ENCODE peak calls at places on chromosomes 4 and X, in four cellular contexts. R is lung, U is A673, F is fibroblast of lung. A is an unnamed sample.

GRCh38 chrX:72269671-72270251 is 7.3 kb downstream of the RPS4X start:
- DNase-seq in R (no peak), F (peak), U (peak), A (peak)

GRCh38 chr4:73676136-73676535 is 55.9 kb upstream of the RASSF6 start:
- DNase-seq in U (no peak), R (no peak), F (no peak), A (no peak)

GRCh38 chr4:2448589-2448988 is 20.3 kb upstream of the RNF4 start:
- DNase-seq in U (no peak), F (no peak), R (no peak), A (no peak)

GRCh38 chr4:15778191-15778741 is at the start of gene CD38:
- DNase-seq in R (peak), F (no peak), U (peak), A (no peak)

GRCh38 chr4:154743683-154744340 is at the start of gene LRAT:
- DNase-seq in U (peak), F (no peak), R (peak), A (peak)

GRCh38 chr4:140533951-140534480 is 10.0 kb downstream of the ELMOD2 start:
- DNase-seq in U (no peak), R (no peak), F (peak), A (peak)

GRCh38 chr4:78613522-78614311 is 62.1 kb downstream of the ANXA3 start:
- DNase-seq in R (no peak), U (no peak), F (no peak), A (no peak)

GRCh38 chrX:30308263-30309138 is 689 bp downstream of the NR0B1 start:
- DNase-seq in F (no peak), U (peak), R (no peak), A (peak)

GRCh38 chr4:109171098-109171497 is 131.4 kb downstream of the COL25A1 start:
- DNase-seq in R (no peak), F (no peak), U (no peak), A (peak)

GRCh38 chr4:42359686-42360085 is 37.6 kb upstream of the SHISA3 start:
- DNase-seq in F (no peak), R (no peak), U (no peak), A (peak)
- H3K4me3 ChIP-seq in F (peak), R (no peak), U (peak), A (peak)

GRCh38 chr4:86855572-86855971 is 6.4 kb upstream of the SLC10A6 start:
- DNase-seq in F (peak), U (no peak), R (no peak), A (peak)
- TF ChIP-seq CTCF in F (no peak), U (no peak), R (no peak), A (no peak)

GRCh38 chrX:55057691-55058249 is 17.1 kb upstream of the PAGE2B start:
- DNase-seq in F (peak), U (peak), R (no peak), A (peak)

DNA sequence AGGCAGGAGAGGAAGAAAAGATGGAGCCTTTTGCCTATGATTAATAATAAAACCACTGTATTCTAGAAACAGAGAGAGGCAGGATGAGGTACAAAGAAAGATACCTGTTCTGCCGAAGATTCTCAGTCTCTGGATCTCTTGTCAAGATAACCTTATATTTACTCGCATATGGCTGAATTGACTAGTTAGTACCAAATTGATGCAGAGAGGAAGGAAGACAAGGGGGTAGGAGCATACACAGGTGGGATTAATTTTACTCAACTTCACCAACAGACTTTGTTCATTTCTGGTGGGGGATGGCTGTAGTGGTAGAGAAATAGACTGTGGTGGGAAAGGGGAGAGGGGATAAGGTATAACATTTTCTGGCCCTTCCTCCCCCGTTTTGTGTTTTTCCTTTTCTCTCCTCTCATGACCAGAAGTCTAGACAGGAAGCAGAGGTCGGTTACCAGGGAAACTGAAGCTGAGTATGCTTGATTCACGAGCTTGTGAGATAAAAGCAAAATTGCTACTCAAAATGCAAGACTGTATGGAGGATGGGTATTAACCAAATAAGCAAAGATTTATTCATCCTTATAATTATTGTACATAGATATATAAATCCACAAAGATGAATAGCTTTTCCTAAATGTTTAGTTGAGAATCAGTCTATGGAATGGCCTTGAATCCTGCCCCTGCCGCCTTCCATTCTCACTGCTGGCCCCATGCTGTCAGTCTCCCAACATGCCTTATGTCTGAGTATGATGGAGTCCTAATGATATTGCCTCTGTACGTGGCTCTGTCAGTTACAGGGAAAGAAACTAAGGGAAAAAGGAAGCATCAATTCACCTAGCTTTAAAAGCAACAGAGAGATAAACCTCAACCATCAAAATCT is 17.8 kb upstream of the PAGE2B start:
- DNase-seq in U (no peak), F (peak), R (no peak), A (peak)
- H3K4me3 ChIP-seq in U (no peak), F (no peak), R (no peak), A (no peak)

GRCh38 chr4:36399762-36400353 is 118.4 kb downstream of the DTHD1 start:
- DNase-seq in U (peak), F (peak), R (no peak), A (peak)
- TF ChIP-seq CTCF in U (peak), F (peak), R (peak), A (peak)

DNA sequence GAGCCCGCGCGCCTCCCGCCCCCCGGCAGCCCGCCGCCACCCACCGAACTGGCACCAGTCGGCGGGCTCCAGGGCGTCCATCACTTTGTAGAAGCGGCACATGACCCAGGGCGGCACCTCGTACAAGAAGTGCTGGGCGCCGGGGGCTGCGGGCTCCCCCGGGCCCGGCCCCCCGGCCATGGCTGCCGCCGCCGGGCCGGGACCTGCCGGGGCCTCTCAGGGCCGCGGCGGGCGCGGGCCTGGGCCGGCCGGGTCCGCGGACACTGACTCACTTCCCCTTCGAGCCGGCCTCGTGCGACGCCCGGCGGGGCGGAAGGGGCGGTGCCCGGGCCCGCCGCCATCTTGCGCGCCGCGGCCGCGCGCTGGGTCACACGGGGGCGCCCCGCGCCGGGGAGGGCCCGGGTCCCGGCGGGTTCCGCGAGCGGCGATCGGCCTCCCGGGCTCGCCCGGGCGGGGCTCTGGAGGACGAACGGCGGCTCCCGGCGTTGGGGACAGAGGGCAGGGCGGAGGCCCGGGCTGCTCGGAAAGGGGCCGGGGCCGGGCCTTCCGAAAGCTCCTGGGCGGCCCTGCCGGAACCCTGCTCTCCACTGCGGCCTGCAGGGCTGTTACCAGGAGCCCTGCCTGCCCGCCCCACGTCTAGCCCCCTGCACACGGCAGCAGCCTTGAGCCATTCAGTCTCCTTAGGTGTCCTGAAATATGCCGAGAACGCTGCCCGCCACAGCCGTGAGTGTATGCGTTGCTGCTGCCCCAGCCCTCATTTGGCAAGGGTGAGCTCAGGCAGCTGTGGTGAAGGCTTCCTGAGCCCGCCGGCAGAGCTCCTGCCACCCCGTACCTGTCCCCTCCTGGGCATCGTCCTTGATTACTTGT is at the start of gene IRAK1:
- DNase-seq in R (peak), F (peak), U (peak), A (peak)
- H3K4me3 ChIP-seq in R (peak), F (peak), U (peak), A (peak)

GRCh38 chr4:72496119-72496518 is 72.9 kb downstream of the ADAMTS3 start:
- DNase-seq in F (peak), U (no peak), R (no peak), A (peak)
- TF ChIP-seq CTCF in F (no peak), U (no peak), R (no peak), A (peak)

DNA sequence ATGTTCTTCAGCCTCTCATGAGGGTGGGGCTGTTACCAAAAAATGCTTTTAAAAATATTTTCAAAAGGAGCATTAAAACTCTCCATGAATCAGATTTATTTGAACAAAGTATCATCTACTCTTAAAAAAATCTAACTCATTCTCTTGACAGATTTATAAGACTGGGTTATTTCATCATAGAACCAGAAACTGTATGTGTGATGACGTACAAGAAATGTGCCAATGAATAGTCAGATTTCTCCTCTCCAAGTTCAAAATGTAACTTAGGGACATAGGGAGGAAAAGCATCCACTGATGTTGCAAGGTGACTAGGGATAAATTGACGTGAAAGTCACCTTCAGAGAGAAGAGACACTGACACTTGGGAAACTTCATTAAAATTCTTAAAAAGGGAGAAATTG is 89.1 kb upstream of the CLNK start:
- DNase-seq in F (no peak), R (no peak), U (no peak), A (no peak)
- H3K4me3 ChIP-seq in F (no peak), R (no peak), U (no peak), A (no peak)

DNA sequence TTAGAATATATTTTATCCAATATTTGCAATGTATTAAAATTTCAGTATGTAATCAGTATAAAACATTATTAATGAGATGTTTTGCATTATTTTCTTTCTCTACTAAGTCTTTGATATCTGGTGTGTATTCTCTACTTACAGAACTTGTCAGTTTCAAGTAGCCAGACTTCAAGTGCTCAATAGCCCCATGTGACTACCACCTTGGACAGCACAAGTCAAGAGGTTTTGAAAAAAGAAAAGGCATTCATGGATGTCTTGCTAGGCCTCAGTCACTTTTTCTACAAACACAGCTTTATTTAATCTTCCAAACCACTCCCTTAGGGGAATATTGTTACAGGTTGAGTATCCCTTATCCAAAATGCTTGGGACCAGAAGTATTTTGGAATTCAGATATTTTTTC is 189.4 kb downstream of the QDPR start:
- DNase-seq in F (peak), U (no peak), R (no peak), A (no peak)
- TF ChIP-seq CTCF in F (no peak), U (no peak), R (no peak), A (no peak)